ENCODE peak calls at places on chromosomes 12 and 14, in ten cellular contexts. N, K, G, F, X, Q, D, R, J and V are unnamed samples.

GRCh38 chr12:110869803-110870202 is 23.0 kb downstream of the CCDC63 start:
- DNase-seq in N (no peak), K (no peak), G (no peak), F (no peak), X (no peak), Q (no peak), D (no peak), R (no peak), J (no peak), V (no peak)

GRCh38 chr14:104114421-104115130 is 23.8 kb upstream of the KIF26A start:
- DNase-seq in N (no peak), K (no peak), G (peak; percentile 30), F (no peak), X (peak; percentile 49), Q (no peak), D (no peak), R (peak; percentile 40), J (no peak), V (no peak)

GRCh38 chr14:68771631-68772030 is 21.2 kb downstream of the ZFP36L1 start:
- DNase-seq in N (no peak), K (no peak), G (no peak), F (no peak), X (peak; percentile 66), Q (no peak), D (no peak), R (peak; percentile 60), J (no peak), V (no peak)

GRCh38 chr12:26870491-26871419 is 37.8 kb upstream of the ITPR2 start:
- DNase-seq in N (peak; percentile 23), K (peak; percentile 92), G (peak; percentile 42), F (no peak), X (no peak), Q (peak; percentile 26), D (no peak), R (no peak), J (no peak), V (no peak)

GRCh38 chr12:111953455-111953854 is 59.5 kb downstream of the TMEM116 start:
- DNase-seq in N (no peak), K (peak; percentile 74), G (no peak), F (no peak), X (no peak), Q (no peak), D (no peak), R (no peak), J (no peak), V (no peak)

GRCh38 chr12:112537710-112538396 is 119.1 kb downstream of the PTPN11 start:
- DNase-seq in N (no peak), K (peak; percentile 17), G (no peak), F (no peak), X (no peak), Q (peak; percentile 23), D (no peak), R (no peak), J (no peak), V (no peak)

GRCh38 chr14:31243860-31244259 is 36.3 kb upstream of the HECTD1 start:
- DNase-seq in N (no peak), K (no peak), G (peak; percentile 61), F (no peak), X (no peak), Q (no peak), D (no peak), R (peak; percentile 80), J (no peak), V (no peak)

GRCh38 chr14:31024577-31025334 is 693 bp upstream of the AP4S1 start:
- DNase-seq in N (no peak), K (no peak), G (no peak), F (no peak), X (no peak), Q (no peak), D (no peak), R (no peak), J (no peak), V (no peak)

GRCh38 chr14:66508846-66509621 is 1.1 kb downstream of the GPHN start:
- DNase-seq in N (no peak), K (peak; percentile 25), G (peak; percentile 69), F (no peak), X (peak; percentile 82), Q (peak; percentile 13), D (no peak), R (peak; percentile 62), J (no peak), V (peak; percentile 34)

GRCh38 chr12:126742326-126742725 is 1524.6 kb upstream of the TMEM132C start:
- DNase-seq in N (no peak), K (no peak), G (no peak), F (no peak), X (no peak), Q (no peak), D (no peak), R (no peak), J (no peak), V (no peak)

GRCh38 chr12:29830391-29830790 is 46.6 kb upstream of the TMTC1 start:
- DNase-seq in N (no peak), K (no peak), G (no peak), F (no peak), X (no peak), Q (no peak), D (no peak), R (no peak), J (no peak), V (no peak)

GRCh38 chr12:76080017-76080728 is 4.3 kb downstream of the NAP1L1 start:
- DNase-seq in N (peak; percentile 20), K (no peak), G (no peak), F (no peak), X (no peak), Q (no peak), D (no peak), R (no peak), J (no peak), V (no peak)

GRCh38 chr12:44029194-44029593 is 193.3 kb downstream of the TMEM117 start:
- DNase-seq in N (no peak), K (no peak), G (no peak), F (no peak), X (no peak), Q (no peak), D (no peak), R (no peak), J (no peak), V (no peak)

GRCh38 chr12:87667378-87667777 is 361.8 kb downstream of the C12orf50 start:
- DNase-seq in N (no peak), K (peak; percentile 82), G (no peak), F (no peak), X (no peak), Q (peak; percentile 55), D (no peak), R (no peak), J (no peak), V (no peak)

GRCh38 chr14:54572316-54572715 is 5.4 kb downstream of the SAMD4A start:
- DNase-seq in N (no peak), K (peak; percentile 41), G (no peak), F (no peak), X (no peak), Q (peak; percentile 68), D (no peak), R (no peak), J (no peak), V (no peak)

GRCh38 chr12:1130164-1130563 is 139.1 kb downstream of the ERC1 start:
- DNase-seq in N (no peak), K (no peak), G (no peak), F (no peak), X (no peak), Q (peak; percentile 53), D (no peak), R (peak; percentile 80), J (no peak), V (no peak)

GRCh38 chr14:74804219-74804825 is 41.2 kb downstream of the YLPM1 start:
- DNase-seq in N (peak; percentile 43), K (peak; percentile 77), G (no peak), F (no peak), X (no peak), Q (peak; percentile 50), D (no peak), R (peak; percentile 59), J (peak; percentile 24), V (no peak)

GRCh38 chr14:31043379-31043778 is 17.2 kb upstream of the STRN3 start:
- DNase-seq in N (no peak), K (no peak), G (no peak), F (no peak), X (no peak), Q (no peak), D (no peak), R (no peak), J (no peak), V (no peak)

GRCh38 chr12:109840349-109841073 is 7.3 kb upstream of the TRPV4 start:
- DNase-seq in N (no peak), K (no peak), G (no peak), F (no peak), X (no peak), Q (peak; percentile 74), D (peak; percentile 48), R (peak; percentile 53), J (no peak), V (no peak)

GRCh38 chr12:132562489-132563045 is 47.8 kb downstream of the LRCOL1 start:
- DNase-seq in N (no peak), K (no peak), G (no peak), F (no peak), X (no peak), Q (no peak), D (no peak), R (no peak), J (no peak), V (no peak)
- H3K4me3 ChIP-seq in N (no peak overlapping the region), K (no peak overlapping the region), G (no peak overlapping the region), F (no peak overlapping the region), X (no peak overlapping the region), Q (no peak overlapping the region), D (no peak overlapping the region), R (no peak overlapping the region), J (no peak overlapping the region), V (no peak overlapping the region)

GRCh38 chr14:40417777-40418401 is 985.7 kb upstream of the FBXO33 start:
- DNase-seq in N (no peak), K (peak; percentile 10), G (no peak), F (no peak), X (no peak), Q (peak; percentile 17), D (no peak), R (no peak), J (no peak), V (no peak)
- TF ChIP-seq CTCF in N (no peak), K (peak; percentile 40), G (no peak), F (peak; percentile 15), X (peak; percentile 68), Q (peak; percentile 5), D (no peak), R (no peak), J (peak; percentile 69), V (no peak)

GRCh38 chr12:62468394-62468793 is 1.8 kb downstream of the MON2 start:
- DNase-seq in N (no peak), K (no peak), G (no peak), F (no peak), X (no peak), Q (no peak), D (no peak), R (no peak), J (no peak), V (no peak)
- H3K4me3 ChIP-seq in N (peak overlapping the region; percentile 99), K (peak overlapping the region; percentile 96), G (no peak overlapping the region), F (no peak overlapping the region), X (peak overlapping the region; percentile 12), Q (peak overlapping the region; percentile 84), D (peak overlapping the region; percentile 72), R (no peak overlapping the region), J (peak overlapping the region; percentile 98), V (peak overlapping the region; percentile 86)

DNA sequence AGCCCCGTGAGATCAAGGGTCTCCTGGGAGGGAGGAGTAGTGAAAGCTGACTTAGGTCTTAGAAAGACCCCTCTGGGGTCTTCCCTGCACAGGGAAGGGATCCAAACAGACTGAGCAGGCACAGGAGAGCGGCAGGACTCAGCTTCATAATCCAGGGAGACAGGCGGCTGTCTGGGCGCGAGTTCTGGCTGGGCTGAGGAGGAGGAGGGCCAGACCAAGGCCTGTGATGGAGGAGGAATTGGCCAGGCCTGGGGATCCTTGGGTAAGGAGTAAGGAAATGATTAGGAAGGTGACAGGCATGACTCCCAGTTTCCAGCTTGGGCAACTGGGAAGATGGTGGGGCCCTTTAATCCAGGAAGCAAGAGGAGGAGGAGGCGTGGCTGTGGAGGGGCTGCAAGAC is 93.1 kb downstream of the DICER1 start:
- DNase-seq in N (no peak), K (no peak), G (no peak), F (no peak), X (no peak), Q (no peak), D (no peak), R (peak; percentile 11), J (no peak), V (no peak)
- TF ChIP-seq CTCF in N (no peak), K (no peak), G (no peak), F (no peak), X (no peak), Q (no peak), D (no peak), R (no peak), J (no peak), V (no peak)